ENCODE peak calls at places on chromosomes 7 and 10, in seven cellular contexts. D is right lobe of liver, M is ovary, G is HCT116, K is psoas muscle, O is sigmoid colon, U is GM23338. C is an unnamed sample. For H3K4me1, the result is how much of the 10 kb centered on the place peaks cover.

GRCh38 chr7:37068902-37069301 is 344.6 kb upstream of the AOAH start:
- DNase-seq in D (no peak), K (no peak), U (peak), G (no peak), M (no peak), O (no peak), C (no peak)

GRCh38 chr10:95196053-95196452 is 2.0 kb downstream of the ACSM6 start:
- DNase-seq in M (no peak), K (no peak), G (no peak), O (no peak), U (peak), D (no peak), C (no peak)

GRCh38 chr7:45237788-45238461 is 80.3 kb downstream of the RAMP3 start:
- DNase-seq in O (no peak), G (no peak), D (no peak), U (no peak), M (no peak), K (no peak), C (no peak)

GRCh38 chr7:30974605-30975256 is 11.0 kb downstream of the GHRHR start:
- DNase-seq in U (peak), O (peak), D (no peak), G (peak), M (no peak), K (no peak), C (peak)

GRCh38 chr7:41965951-41966505 is 263.1 kb upstream of the INHBA start:
- DNase-seq in U (no peak), G (no peak), O (no peak), M (no peak), D (no peak), K (no peak), C (no peak)

GRCh38 chr10:118373786-118374185 is 31.7 kb upstream of the FAM204A start:
- DNase-seq in K (no peak), U (no peak), O (no peak), G (no peak), D (no peak), M (no peak), C (no peak)

GRCh38 chr7:126716321-126716720 is 536.4 kb downstream of the GRM8 start:
- DNase-seq in G (no peak), O (no peak), U (no peak), K (no peak), M (no peak), D (no peak), C (no peak)

GRCh38 chr10:3668276-3668960 is 116.6 kb downstream of the KLF6 start:
- DNase-seq in M (no peak), G (no peak), D (peak), K (no peak), U (peak), O (no peak), C (peak)

GRCh38 chr7:24826662-24827020 is 69.4 kb upstream of the GSDME start:
- DNase-seq in M (no peak), U (no peak), G (no peak), O (no peak), D (no peak), K (no peak), C (no peak)

GRCh38 chr7:105581066-105581811 is at the start of gene EFCAB10:
- DNase-seq in O (no peak), M (no peak), U (peak), G (peak), K (peak), D (peak), C (peak)

GRCh38 chr10:2985729-2986232 is 81.6 kb upstream of the PFKP start:
- DNase-seq in M (no peak), U (no peak), O (no peak), D (no peak), K (no peak), G (peak), C (peak)

GRCh38 chr10:129773359-129773990 is 190.6 kb downstream of the EBF3 start:
- DNase-seq in D (no peak), U (no peak), G (no peak), O (peak), K (no peak), M (no peak), C (no peak)

GRCh38 chr10:131499566-131499965 is 188.0 kb upstream of the TCERG1L start:
- DNase-seq in O (no peak), D (no peak), M (no peak), K (no peak), U (no peak), G (no peak), C (no peak)

GRCh38 chr7:27901028-27901760 is 161.2 kb downstream of the TAX1BP1 start:
- DNase-seq in M (no peak), K (no peak), U (no peak), D (no peak), O (no peak), G (no peak), C (no peak)

GRCh38 chr10:132399117-132400035 is 2.4 kb downstream of the PWWP2B start:
- DNase-seq in D (peak), K (peak), U (no peak), G (no peak), M (peak), O (peak), C (peak)

GRCh38 chr7:96640054-96640453 is 69.6 kb downstream of the SEM1 start:
- DNase-seq in K (no peak), G (no peak), M (no peak), U (no peak), O (no peak), D (no peak), C (no peak)

GRCh38 chr7:105654994-105655900 is 74.0 kb upstream of the EFCAB10 start:
- DNase-seq in M (peak), O (peak), D (no peak), K (no peak), U (peak), G (no peak), C (no peak)

GRCh38 chr7:47666164-47666862 is 84.4 kb upstream of the TNS3 start:
- DNase-seq in U (no peak), M (no peak), D (no peak), K (no peak), G (no peak), O (no peak), C (no peak)

GRCh38 chr7:31782411-31782991 is 95.5 kb downstream of the PPP1R17 start:
- DNase-seq in M (no peak), G (peak), O (no peak), D (no peak), U (peak), K (no peak), C (peak)

GRCh38 chr10:64344211-64344610 is 823.0 kb downstream of the REEP3 start:
- DNase-seq in D (no peak), M (no peak), U (no peak), K (no peak), O (no peak), G (no peak), C (no peak)

GRCh38 chr7:155355745-155356144 is 58.1 kb downstream of the INSIG1 start:
- DNase-seq in D (no peak), U (no peak), O (no peak), G (no peak), M (no peak), K (peak), C (no peak)

GRCh38 chr10:77360121-77360520 is 277.5 kb downstream of the KCNMA1 start:
- DNase-seq in K (no peak), M (no peak), D (no peak), O (no peak), G (no peak), U (no peak), C (no peak)

GRCh38 chr10:4241724-4242345 is 456.8 kb upstream of the KLF6 start:
- DNase-seq in M (no peak), D (no peak), K (no peak), U (peak), G (no peak), O (no peak), C (no peak)

GRCh38 chr10:61995093-61995492 is 93.6 kb downstream of the ARID5B start:
- DNase-seq in G (no peak), M (no peak), O (no peak), K (no peak), D (no peak), U (no peak), C (no peak)

GRCh38 chr10:61994404-61995031 is 93.0 kb downstream of the ARID5B start:
- DNase-seq in M (no peak), G (no peak), D (no peak), U (peak), O (no peak), K (no peak), C (no peak)

GRCh38 chr10:61992059-61992460 is 90.6 kb downstream of the ARID5B start:
- DNase-seq in O (no peak), M (no peak), D (no peak), K (no peak), U (no peak), G (no peak), C (no peak)

GRCh38 chr10:61992683-61993629 is 91.5 kb downstream of the ARID5B start:
- DNase-seq in O (peak), K (no peak), D (no peak), G (no peak), U (no peak), M (no peak), C (no peak)

GRCh38 chr10:61993676-61994401 is 92.3 kb downstream of the ARID5B start:
- DNase-seq in U (no peak), D (no peak), G (no peak), O (no peak), K (no peak), M (no peak), C (no peak)
- H3K4me1 ChIP-seq in U (under half), D (under half), G (under half), O (under half), K (under half), M (under half), C (under half)

DNA sequence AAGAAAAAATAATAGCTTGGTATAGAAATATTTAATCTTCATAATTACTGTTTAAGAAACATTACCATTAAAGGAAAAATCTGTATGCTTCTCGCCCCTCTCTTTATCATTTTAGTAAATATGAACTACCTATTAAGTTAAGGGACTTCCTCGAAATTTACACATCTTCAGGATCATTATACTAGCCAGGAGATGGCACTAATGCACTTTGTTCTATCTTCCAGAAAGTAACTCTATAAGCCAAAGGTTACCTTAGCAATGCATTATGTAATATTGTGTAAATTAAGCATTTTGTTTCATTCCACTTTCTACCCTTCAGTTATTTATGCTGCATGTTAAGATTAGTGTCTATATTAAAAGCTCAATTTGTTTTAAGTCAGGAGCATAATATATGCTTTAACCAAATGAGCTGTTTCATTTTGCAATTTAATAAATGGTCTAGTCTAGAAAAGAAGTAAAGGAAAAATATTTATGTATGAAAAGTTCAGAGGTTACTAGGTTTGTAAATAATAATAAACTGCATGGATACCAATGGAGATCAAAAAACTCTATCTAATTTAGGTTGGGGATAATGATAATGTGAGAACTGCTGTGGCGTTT is 128.4 kb downstream of the ANKRD7 start:
- DNase-seq in M (no peak), D (no peak), O (no peak), K (no peak), U (peak), G (peak), C (no peak)
- TF ChIP-seq CTCF in M (no peak), D (peak), O (no peak), K (peak), U (peak), G (peak), C (no peak)

DNA sequence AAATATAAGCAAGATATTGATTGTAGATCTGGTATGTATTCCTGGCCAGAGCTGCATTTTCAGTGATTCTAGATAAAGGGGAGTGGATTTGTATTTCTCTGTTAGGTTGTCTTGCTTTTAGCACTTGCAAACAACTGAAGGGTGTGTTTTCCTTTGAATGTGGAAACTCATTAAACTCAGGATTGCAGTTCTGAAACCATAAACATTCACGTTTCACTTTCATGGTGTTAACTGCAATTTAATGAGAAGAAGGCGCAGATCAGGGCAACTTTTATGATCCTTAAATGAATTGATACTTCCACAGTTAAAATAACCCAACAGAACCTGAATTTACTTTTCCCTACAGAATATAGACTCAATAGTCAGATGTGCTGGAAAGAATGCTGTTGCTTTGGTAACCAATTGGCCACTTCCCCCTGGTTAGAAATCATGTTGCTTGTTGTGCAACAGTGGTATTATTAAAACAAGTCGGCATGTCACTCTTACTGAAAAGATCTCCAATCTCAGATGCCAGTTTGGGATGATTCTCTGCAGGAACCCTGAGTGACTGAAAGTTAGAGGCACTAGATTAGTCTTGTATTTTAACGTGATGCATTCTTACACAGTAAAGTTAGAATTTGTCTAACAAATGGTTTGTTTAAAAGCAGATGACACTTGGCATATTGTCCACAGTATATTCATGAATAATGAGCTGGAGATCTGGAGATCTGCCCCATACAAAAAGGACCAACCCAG is 287.8 kb downstream of the TWIST1 start:
- DNase-seq in D (no peak), U (no peak), G (no peak), O (no peak), M (no peak), K (no peak), C (no peak)
- H3K4me3 ChIP-seq in D (no peak), U (no peak), G (no peak), O (no peak), M (no peak), K (no peak), C (no peak)

GRCh38 chr7:22811746-22812280 is 10.8 kb downstream of the TOMM7 start:
- DNase-seq in G (no peak), M (no peak), U (peak), K (no peak), O (no peak), D (no peak), C (no peak)
- H3K4me1 ChIP-seq in G (under half), M (under half), U (half or more), K (half or more), O (under half), D (under half), C (under half)

GRCh38 chr10:17981201-17981600 is 29.5 kb downstream of the SLC39A12 start:
- DNase-seq in U (no peak), O (no peak), K (no peak), G (no peak), D (no peak), M (no peak), C (no peak)
- TF ChIP-seq CTCF in U (no peak), O (no peak), K (no peak), G (no peak), D (no peak), M (no peak), C (no peak)